ENCODE peak calls at places on chromosomes 3 and 15, in five cellular contexts. P is body of pancreas, C is heart right ventricle, D is HCT116, Z is HL-60. V is an unnamed sample.

GRCh38 chr3:57383838-57384237 is 91.4 kb upstream of the ASB14 start:
- DNase-seq in P (no peak), C (no peak), D (no peak), Z (no peak), V (no peak)

GRCh38 chr15:68820589-68821189 is at the start of gene ANP32A:
- DNase-seq in P (peak; percentile 96), C (peak; percentile 99), D (peak; percentile 84), Z (peak; percentile 86), V (peak; percentile 69)

GRCh38 chr3:54600441-54601204 is 327.2 kb downstream of the LRTM1 start:
- DNase-seq in P (no peak), C (no peak), D (no peak), Z (no peak), V (no peak)

GRCh38 chr15:35545316-35545824 is 595 bp downstream of the DPH6 start:
- DNase-seq in P (peak; percentile 57), C (peak; percentile 43), D (peak; percentile 21), Z (no peak), V (no peak)

GRCh38 chr15:39235084-39235795 is 345.6 kb upstream of the THBS1 start:
- DNase-seq in P (no peak), C (no peak), D (no peak), Z (peak; percentile 15), V (no peak)

GRCh38 chr3:114504941-114505632 is 211.3 kb downstream of the TIGIT start:
- DNase-seq in P (no peak), C (no peak), D (no peak), Z (no peak), V (no peak)

GRCh38 chr15:75065851-75066509 is 42.6 kb downstream of the PPCDC start:
- DNase-seq in P (no peak), C (no peak), D (no peak), Z (no peak), V (no peak)

GRCh38 chr3:132549890-132550578 is 47.0 kb upstream of the ACKR4 start:
- DNase-seq in P (no peak), C (no peak), D (no peak), Z (no peak), V (no peak)

GRCh38 chr3:139934557-139935070 is 371 bp upstream of the CLSTN2 start:
- DNase-seq in P (peak; percentile 76), C (peak; percentile 74), D (no peak), Z (no peak), V (peak; percentile 61)

GRCh38 chr15:24039683-24040082 is 352.6 kb upstream of the NDN start:
- DNase-seq in P (no peak), C (no peak), D (no peak), Z (no peak), V (no peak)

GRCh38 chr15:96345560-96346389 is 15.3 kb downstream of the NR2F2 start:
- DNase-seq in P (peak; percentile 69), C (peak; percentile 69), D (no peak), Z (no peak), V (no peak)

GRCh38 chr3:170081079-170081741 is 43.4 kb downstream of the GPR160 start:
- DNase-seq in P (no peak), C (no peak), D (no peak), Z (no peak), V (no peak)

GRCh38 chr15:89817701-89818280 is 3.1 kb upstream of the ANPEP start:
- DNase-seq in P (no peak), C (no peak), D (no peak), Z (no peak), V (no peak)

GRCh38 chr15:99704444-99704838 is 28.8 kb downstream of the LYSMD4 start:
- DNase-seq in P (peak; percentile 39), C (no peak), D (peak; percentile 78), Z (peak; percentile 57), V (peak; percentile 53)

GRCh38 chr15:42085236-42085605 is 9.1 kb downstream of the PLA2G4D start:
- DNase-seq in P (no peak), C (no peak), D (no peak), Z (no peak), V (no peak)

GRCh38 chr3:10950476-10951294 is 41.9 kb upstream of the SLC6A1 start:
- DNase-seq in P (peak; percentile 11), C (no peak), D (peak; percentile 27), Z (no peak), V (no peak)

GRCh38 chr15:82317091-82317489 is 32.2 kb downstream of the GOLGA6L10 start:
- DNase-seq in P (no peak), C (no peak), D (no peak), Z (no peak), V (no peak)

GRCh38 chr3:11706604-11707003 is 62.9 kb upstream of the VGLL4 start:
- DNase-seq in P (no peak), C (no peak), D (no peak), Z (no peak), V (no peak)

GRCh38 chr15:55742927-55743614 is at the start of gene PRTG:
- DNase-seq in P (peak; percentile 55), C (peak; percentile 77), D (no peak), Z (no peak), V (no peak)

GRCh38 chr3:46566040-46566631 is at the start of gene LRRC2:
- DNase-seq in P (peak; percentile 71), C (peak; percentile 66), D (no peak), Z (no peak), V (peak; percentile 71)

GRCh38 chr3:99471353-99472323 is 166.8 kb upstream of the COL8A1 start:
- DNase-seq in P (no peak), C (peak; percentile 35), D (no peak), Z (no peak), V (no peak)

GRCh38 chr3:82194870-82195269 is 433.4 kb upstream of the GBE1 start:
- DNase-seq in P (no peak), C (no peak), D (no peak), Z (no peak), V (no peak)

GRCh38 chr3:82202254-82202653 is 440.8 kb upstream of the GBE1 start:
- DNase-seq in P (no peak), C (no peak), D (no peak), Z (no peak), V (peak; percentile 58)

GRCh38 chr3:82198009-82198408 is 436.6 kb upstream of the GBE1 start:
- DNase-seq in P (no peak), C (no peak), D (no peak), Z (no peak), V (no peak)

DNA sequence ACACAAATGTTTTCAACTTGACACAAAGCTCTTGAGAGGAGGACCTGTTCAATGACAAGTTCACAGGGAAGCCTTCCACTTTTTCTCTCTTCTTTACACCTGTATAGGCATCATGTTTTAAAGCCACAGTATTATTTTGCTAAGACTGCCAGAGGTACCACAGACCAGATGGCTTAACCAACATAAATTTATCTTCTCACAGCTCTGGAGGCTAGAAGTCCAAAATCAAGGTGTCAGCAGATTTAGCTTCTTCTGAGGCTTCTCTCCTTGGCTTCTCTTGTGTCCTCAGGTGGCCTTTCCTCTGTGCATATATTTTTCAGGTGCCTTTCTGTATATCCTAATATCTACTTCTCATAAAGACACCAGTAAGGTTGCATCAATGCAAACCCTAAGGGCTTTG is 435.2 kb upstream of the GBE1 start:
- DNase-seq in P (no peak), C (no peak), D (no peak), Z (no peak), V (no peak)
- H3K4me3 ChIP-seq in P (no peak overlapping the region), C (no peak overlapping the region), D (no peak overlapping the region), Z (no peak overlapping the region), V (no peak overlapping the region)

DNA sequence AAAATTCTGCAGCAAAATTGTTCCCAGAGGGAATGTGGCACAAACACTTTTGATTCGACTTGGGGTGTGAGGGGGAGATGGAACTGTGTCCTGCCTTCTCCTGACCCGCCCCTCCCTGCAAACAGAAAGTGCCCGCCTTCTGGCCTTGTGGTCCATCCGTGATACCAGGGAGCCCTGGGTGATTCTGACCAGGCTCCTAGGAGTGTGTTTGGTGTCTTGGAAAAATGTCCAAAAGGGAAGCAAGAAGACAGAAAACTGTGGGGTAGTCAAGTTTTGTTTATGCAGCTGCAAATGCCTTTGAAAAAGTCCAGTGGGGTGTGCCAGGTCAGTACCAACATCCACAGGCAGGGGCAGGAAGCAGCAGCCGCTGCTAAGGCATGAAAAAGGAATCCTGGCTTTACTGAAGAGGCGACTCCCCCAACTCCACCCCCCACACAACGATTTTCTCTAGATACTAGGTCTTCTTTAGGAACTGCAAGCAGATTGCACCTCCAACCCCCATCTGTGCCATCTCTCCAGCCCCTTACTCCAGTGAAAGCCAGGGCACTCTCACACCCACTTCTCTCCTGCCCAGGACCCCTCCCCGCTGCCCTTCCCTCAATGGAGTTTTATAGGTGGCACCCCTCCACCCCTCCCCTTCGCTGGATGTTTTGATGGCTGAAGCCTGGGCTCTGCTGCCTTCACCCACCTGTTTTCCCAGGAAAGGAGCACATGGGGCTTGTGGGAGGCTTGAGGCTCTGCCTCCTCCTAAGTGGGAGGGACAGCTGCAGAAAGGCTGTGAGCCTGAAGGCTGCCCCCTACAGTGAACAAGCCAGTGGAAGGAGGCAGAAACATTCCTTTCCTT is 82.4 kb upstream of the HERC1 start:
- DNase-seq in P (no peak), C (no peak), D (no peak), Z (no peak), V (no peak)
- TF ChIP-seq CTCF in P (no peak), C (no peak), D (no peak), Z (no peak), V (peak; percentile 58)

GRCh38 chr3:49868951-49869454 is 703 bp downstream of the CAMKV start:
- DNase-seq in P (no peak), C (no peak), D (no peak), Z (no peak), V (no peak)
- H3K4me3 ChIP-seq in P (peak overlapping the region; percentile 25), C (peak overlapping the region; percentile 26), D (no peak overlapping the region), Z (peak overlapping the region; percentile 22), V (peak overlapping the region; percentile 12)

GRCh38 chr3:185460719-185461350 is 38.0 kb downstream of the TMEM41A start:
- DNase-seq in P (no peak), C (no peak), D (peak; percentile 32), Z (no peak), V (peak; percentile 2)
- TF ChIP-seq CTCF in P (peak; percentile 14), C (no peak), D (peak; percentile 86), Z (no peak), V (peak; percentile 42)

GRCh38 chr3:156978471-156978961 is 152.4 kb downstream of the LEKR1 start:
- DNase-seq in P (no peak), C (no peak), D (no peak), Z (peak; percentile 7), V (peak; percentile 26)
- H3K4me3 ChIP-seq in P (no peak overlapping the region), C (no peak overlapping the region), D (no peak overlapping the region), Z (no peak overlapping the region), V (no peak overlapping the region)

DNA sequence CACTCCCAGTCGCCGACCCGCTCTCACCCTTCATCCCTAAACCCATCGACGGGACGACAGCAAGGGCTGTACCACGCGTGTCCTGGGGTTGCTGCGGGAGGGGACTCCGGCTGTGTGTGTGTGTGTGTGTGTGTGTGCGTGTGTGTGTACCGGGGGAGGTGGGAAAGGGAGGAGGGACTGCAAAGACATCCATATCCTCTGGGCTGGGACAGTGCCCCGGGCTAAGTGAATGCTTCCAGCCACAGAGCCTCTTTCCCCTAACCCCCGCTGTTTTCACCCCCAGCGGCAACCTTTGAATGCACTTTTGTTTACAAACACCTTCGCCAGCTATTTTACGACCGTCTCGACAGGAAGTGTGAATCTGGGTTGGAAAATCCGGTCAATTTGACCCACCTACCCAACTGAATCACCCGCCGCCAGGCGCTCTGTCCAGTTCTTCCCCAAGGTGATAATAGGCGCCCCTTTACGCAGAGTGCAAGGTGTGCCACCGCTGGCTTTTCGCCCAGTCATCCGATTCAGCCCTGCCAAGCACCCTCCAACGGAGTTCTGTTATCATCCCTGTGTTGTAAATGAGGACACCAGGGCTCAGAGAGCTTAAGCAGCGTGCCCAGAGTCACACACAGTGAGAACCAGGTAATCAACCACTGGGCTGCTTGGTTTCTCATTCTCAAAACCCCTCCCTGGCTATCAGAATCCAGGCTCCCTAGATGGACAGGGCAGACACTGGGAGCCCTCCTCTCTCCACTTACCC is 719 bp upstream of the AMOTL2 start:
- DNase-seq in P (peak; percentile 69), C (peak; percentile 64), D (no peak), Z (no peak), V (no peak)
- TF ChIP-seq CTCF in P (no peak), C (no peak), D (no peak), Z (no peak), V (peak; percentile 1)